ENCODE peak calls at places on chromosomes 3 and 15, in five cellular contexts. U is OCI-LY7, N is mammary epithelial cell, Z is ascending aorta, Y is heart left ventricle. V is an unnamed sample. For H3K4me1, the result is how much of the 10 kb centered on the place peaks cover.

GRCh38 chr15:72155021-72155621 is 36.9 kb downstream of the SENP8 start:
- DNase-seq in Z (peak), Y (peak), N (peak), U (no peak), V (peak)

GRCh38 chr3:101310580-101311375 is 9.6 kb downstream of the IMPG2 start:
- DNase-seq in Z (no peak), N (no peak), Y (no peak), U (no peak), V (no peak)

GRCh38 chr3:71247221-71247947 is 336.1 kb downstream of the FOXP1 start:
- DNase-seq in Z (no peak), U (peak), Y (peak), N (peak), V (no peak)

GRCh38 chr15:85047271-85047948 is 65.8 kb downstream of the PDE8A start:
- DNase-seq in Y (peak), N (no peak), Z (no peak), U (no peak), V (no peak)

GRCh38 chr3:56761887-56762605 is 39.7 kb downstream of the ARHGEF3 start:
- DNase-seq in Z (no peak), N (no peak), U (no peak), Y (no peak), V (no peak)

GRCh38 chr3:185332026-185332735 is 30.8 kb upstream of the MAP3K13 start:
- DNase-seq in Y (no peak), U (no peak), N (peak), Z (no peak), V (peak)

GRCh38 chr3:107356706-107357105 is 20.5 kb upstream of the CCDC54 start:
- DNase-seq in Z (no peak), U (no peak), N (peak), Y (no peak), V (peak)

GRCh38 chr3:112858410-112859069 is 11.9 kb upstream of the CD200R1L start:
- DNase-seq in U (no peak), Z (no peak), Y (no peak), N (peak), V (peak)

GRCh38 chr15:98906712-98907083 is 100.9 kb downstream of the PGPEP1L start:
- DNase-seq in U (no peak), Y (peak), Z (no peak), N (peak), V (peak)

GRCh38 chr3:9347887-9348286 is 15.0 kb upstream of the THUMPD3 start:
- DNase-seq in Z (no peak), N (peak), U (no peak), Y (no peak), V (peak)

GRCh38 chr3:179768080-179768479 is 115.2 kb downstream of the USP13 start:
- DNase-seq in U (no peak), N (peak), Y (no peak), Z (no peak), V (peak)

GRCh38 chr3:113231827-113232253 is 20.5 kb downstream of the BOC start:
- DNase-seq in Z (no peak), U (no peak), N (peak), Y (no peak), V (peak)

GRCh38 chr3:173599673-173600072 is 202.1 kb downstream of the NLGN1 start:
- DNase-seq in Y (no peak), U (no peak), N (no peak), Z (no peak), V (no peak)

GRCh38 chr3:151156618-151157216 is 46.3 kb downstream of the GPR171 start:
- DNase-seq in U (peak), Y (no peak), Z (no peak), N (peak), V (peak)

GRCh38 chr15:52448010-52448890 is 80.4 kb downstream of the MYO5A start:
- DNase-seq in N (no peak), U (no peak), Y (no peak), Z (no peak), V (no peak)

GRCh38 chr3:197371521-197372075 is 73.2 kb upstream of the DLG1 start:
- DNase-seq in Z (no peak), N (no peak), Y (no peak), U (no peak), V (no peak)

GRCh38 chr15:85746641-85747040 is 48.1 kb downstream of the KLHL25 start:
- DNase-seq in Z (no peak), U (no peak), Y (no peak), N (no peak), V (no peak)

GRCh38 chr3:158768361-158768787 is 33.5 kb upstream of the MFSD1 start:
- DNase-seq in Z (no peak), Y (peak), U (no peak), N (peak), V (no peak)

GRCh38 chr3:28317438-28318022 is 31.0 kb upstream of the ZCWPW2 start:
- DNase-seq in Y (no peak), Z (no peak), N (peak), U (peak), V (peak)

GRCh38 chr3:138916824-138917223 is 30.1 kb downstream of the FOXL2 start:
- DNase-seq in N (peak), Z (no peak), U (no peak), Y (no peak), V (no peak)

GRCh38 chr3:170002829-170003228 is 35.0 kb upstream of the GPR160 start:
- DNase-seq in Z (no peak), N (no peak), Y (no peak), U (peak), V (no peak)

GRCh38 chr15:95146476-95146875 is 915.1 kb downstream of the MCTP2 start:
- DNase-seq in Y (no peak), Z (no peak), N (no peak), U (no peak), V (no peak)

GRCh38 chr15:55420171-55420871 is 12.0 kb downstream of the PIERCE2 start:
- DNase-seq in Y (no peak), Z (no peak), U (no peak), N (no peak), V (no peak)

GRCh38 chr3:15979490-15979889 is 181.7 kb upstream of the ANKRD28 start:
- DNase-seq in U (no peak), Y (no peak), Z (no peak), N (no peak), V (no peak)

GRCh38 chr3:157914882-157915281 is 191.3 kb downstream of the SHOX2 start:
- DNase-seq in Z (no peak), U (no peak), N (no peak), Y (no peak), V (no peak)

GRCh38 chr3:138941259-138941885 is 5.6 kb downstream of the FOXL2 start:
- DNase-seq in Y (no peak), Z (no peak), N (no peak), U (peak), V (no peak)

GRCh38 chr15:69313437-69314000 is 14.8 kb downstream of the PAQR5 start:
- DNase-seq in Z (no peak), U (no peak), Y (no peak), N (no peak), V (no peak)

GRCh38 chr15:96356494-96357455 is 26.3 kb downstream of the NR2F2 start:
- DNase-seq in U (no peak), Y (peak), Z (no peak), N (peak), V (peak)

GRCh38 chr3:127787556-127787955 is 34.8 kb downstream of the MGLL start:
- DNase-seq in Y (no peak), U (no peak), N (no peak), Z (no peak), V (no peak)

GRCh38 chr15:77475898-77476297 is 55.2 kb downstream of the HMG20A start:
- DNase-seq in U (no peak), N (no peak), Z (no peak), Y (no peak), V (no peak)

GRCh38 chr15:90097475-90097874 is 4.8 kb downstream of the IDH2 start:
- DNase-seq in U (peak), Y (no peak), Z (no peak), N (no peak), V (no peak)

GRCh38 chr3:39141211-39141995 is 12.0 kb downstream of the CSRNP1 start:
- DNase-seq in Z (no peak), Y (peak), U (no peak), N (peak), V (peak)

GRCh38 chr3:25711090-25711489 is 46.4 kb upstream of the TOP2B start:
- DNase-seq in N (no peak), Y (no peak), Z (no peak), U (no peak), V (no peak)

GRCh38 chr3:52311567-52312119 is 4.5 kb upstream of the DNAH1 start:
- DNase-seq in Z (no peak), Y (no peak), N (no peak), U (no peak), V (no peak)

GRCh38 chr3:13705702-13706280 is 156.9 kb downstream of the FBLN2 start:
- DNase-seq in N (no peak), Y (no peak), U (no peak), Z (no peak), V (no peak)

GRCh38 chr15:48336940-48337339 is 5.7 kb downstream of the DUT start:
- DNase-seq in U (peak), Z (no peak), Y (no peak), N (no peak), V (no peak)

GRCh38 chr15:35437157-35437556 is 108.8 kb downstream of the DPH6 start:
- DNase-seq in Z (no peak), Y (no peak), N (no peak), U (no peak), V (no peak)

GRCh38 chr15:35439291-35439690 is 106.7 kb downstream of the DPH6 start:
- DNase-seq in Z (no peak), U (no peak), N (no peak), Y (no peak), V (no peak)

GRCh38 chr15:35443376-35443775 is 102.6 kb downstream of the DPH6 start:
- DNase-seq in Y (no peak), N (no peak), Z (no peak), U (no peak), V (no peak)

GRCh38 chr15:35442734-35443133 is 103.2 kb downstream of the DPH6 start:
- DNase-seq in U (no peak), N (no peak), Z (no peak), Y (no peak), V (no peak)

DNA sequence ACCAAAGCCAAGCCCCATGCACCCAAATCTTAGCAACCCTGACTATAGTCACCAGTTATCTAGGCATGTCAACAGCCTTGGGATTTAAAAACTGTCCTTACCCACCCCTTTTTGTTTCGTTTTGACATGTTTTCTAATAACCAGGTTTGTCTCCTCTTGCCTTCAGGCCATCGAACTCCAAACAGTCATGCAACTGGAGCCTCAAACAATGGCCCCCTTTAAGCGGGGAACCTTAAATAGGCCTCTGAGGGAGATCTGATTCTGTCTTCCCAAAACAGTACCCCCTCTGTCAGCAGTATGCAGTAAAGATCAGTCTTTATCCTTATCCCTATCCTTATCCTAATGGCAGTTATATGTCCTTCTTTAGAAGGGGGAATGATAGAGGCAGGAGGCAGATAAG is 105.7 kb downstream of the DPH6 start:
- DNase-seq in U (no peak), Z (no peak), Y (no peak), N (no peak), V (no peak)
- H3K4me1 ChIP-seq in U (under half), Z (under half), Y (under half), N (under half), V (under half)

GRCh38 chr15:80466543-80466942 is 62.4 kb downstream of the ARNT2 start:
- DNase-seq in U (no peak), Z (no peak), N (no peak), Y (no peak), V (no peak)

GRCh38 chr15:80461370-80462060 is 57.3 kb downstream of the ARNT2 start:
- DNase-seq in Y (no peak), U (no peak), Z (no peak), N (no peak), V (no peak)

GRCh38 chr15:80464952-80465645 is 60.9 kb downstream of the ARNT2 start:
- DNase-seq in Z (no peak), U (no peak), Y (no peak), N (no peak), V (no peak)

GRCh38 chr15:80462111-80462510 is 57.9 kb downstream of the ARNT2 start:
- DNase-seq in U (no peak), N (no peak), Y (no peak), Z (no peak), V (no peak)

DNA sequence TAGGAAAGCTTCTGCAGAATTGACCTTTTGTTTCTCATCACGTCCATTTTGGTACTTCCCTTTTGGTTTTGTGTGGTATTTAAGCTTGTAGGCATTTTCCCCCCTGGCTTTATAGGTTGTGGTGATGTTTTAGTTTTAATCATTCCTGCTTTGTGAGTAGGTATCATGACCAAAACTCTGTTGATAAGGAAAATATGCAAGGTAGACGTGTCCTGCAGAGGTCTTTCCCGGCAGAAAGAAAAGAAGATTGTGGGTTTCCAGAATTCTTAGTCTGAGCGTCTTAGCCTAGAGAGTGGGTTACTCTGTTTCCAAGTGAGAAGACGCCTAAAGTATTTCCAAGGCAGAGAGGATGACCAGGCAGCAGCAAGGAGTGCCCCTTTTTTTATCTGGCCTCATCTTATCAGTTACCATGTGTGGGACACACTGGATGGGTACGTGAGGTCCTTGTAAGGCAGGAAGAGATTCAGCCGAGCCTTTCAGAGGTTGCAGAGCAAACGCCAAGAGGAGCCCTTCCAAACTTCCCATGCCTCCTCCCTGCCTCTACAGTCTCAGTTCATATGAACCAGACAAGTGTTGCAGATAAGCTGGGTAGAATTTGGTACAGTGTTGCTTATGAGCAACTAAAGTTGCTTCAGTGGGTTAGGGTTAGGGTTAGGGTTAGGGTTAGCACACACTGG is 58.8 kb downstream of the ARNT2 start:
- DNase-seq in Z (no peak), Y (no peak), N (no peak), U (no peak), V (no peak)
- H3K27ac ChIP-seq in Z (no peak), Y (no peak), N (no peak), U (no peak), V (no peak)

DNA sequence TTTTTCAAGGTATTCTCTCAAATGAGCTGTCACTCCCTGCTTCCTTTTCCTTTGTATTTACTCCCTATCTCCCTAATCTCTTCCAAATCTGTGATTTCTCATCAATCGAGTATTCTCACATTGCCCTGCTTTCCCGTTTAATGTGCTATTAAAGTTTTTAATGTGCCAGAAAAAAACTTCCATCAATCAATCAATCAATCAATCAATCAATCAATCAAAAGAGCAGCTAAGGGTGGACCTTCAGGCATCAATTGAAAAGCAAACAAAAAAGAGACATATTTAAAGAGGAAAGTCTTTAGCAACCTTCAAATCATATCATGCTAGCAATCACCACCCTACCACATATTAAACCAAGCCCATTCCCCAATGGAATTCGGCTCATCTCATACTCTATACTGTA is 58.9 kb downstream of the SATB1 start:
- DNase-seq in Y (no peak), U (no peak), N (no peak), Z (no peak), V (no peak)
- H3K4me1 ChIP-seq in Y (under half), U (under half), N (under half), Z (under half), V (under half)

GRCh38 chr3:195260286-195260905 is 10.6 kb downstream of the XXYLT1 start:
- DNase-seq in U (no peak), N (no peak), Y (no peak), Z (no peak), V (no peak)
- H3K27ac ChIP-seq in U (peak), N (no peak), Y (peak), Z (peak), V (no peak)